ENCODE peak calls at places on chromosomes 3 and 15, in four cellular contexts. X, D, V and B are unnamed samples.
A peak's percentile ranks its signal among the peaks of the same experiment; 100 is the strongest.

GRCh38 chr15:69141286-69141701 is 19.1 kb upstream of the GLCE start:
- DNase-seq in V (no peak), D (no peak), X (no peak), B (no peak)

GRCh38 chr3:172536505-172536904 is 13.3 kb upstream of the TNFSF10 start:
- DNase-seq in D (no peak), V (no peak), X (no peak), B (no peak)

GRCh38 chr15:67422296-67422695 is 98.6 kb upstream of the C15orf61 start:
- DNase-seq in V (peak; percentile 14), D (no peak), X (peak; percentile 48), B (no peak)

GRCh38 chr3:116040152-116040551 is 405.1 kb downstream of the LSAMP start:
- DNase-seq in V (no peak), X (no peak), D (no peak), B (no peak)

GRCh38 chr3:64760258-64760657 is 72.5 kb upstream of the ADAMTS9 start:
- DNase-seq in X (no peak), D (no peak), V (no peak), B (no peak)

GRCh38 chr3:133927543-133928066 is 31.9 kb upstream of the RAB6B start:
- DNase-seq in D (peak; percentile 69), V (peak; percentile 63), X (peak; percentile 77), B (peak; percentile 72)

GRCh38 chr15:48796521-48796920 is 14.3 kb downstream of the CEP152 start:
- DNase-seq in V (no peak), X (no peak), D (no peak), B (no peak)

GRCh38 chr15:40944510-40945296 is 8.6 kb upstream of the CHAC1 start:
- DNase-seq in D (no peak), X (no peak), V (no peak), B (no peak)

GRCh38 chr15:27935328-27935727 is 163.8 kb downstream of the OCA2 start:
- DNase-seq in D (no peak), V (no peak), X (no peak), B (no peak)

GRCh38 chr15:27937873-27938272 is 161.2 kb downstream of the OCA2 start:
- DNase-seq in X (no peak), D (no peak), V (no peak), B (no peak)

GRCh38 chr15:27933562-27933961 is 165.6 kb downstream of the OCA2 start:
- DNase-seq in V (no peak), D (no peak), X (no peak), B (no peak)

GRCh38 chr15:27934782-27935181 is 164.3 kb downstream of the OCA2 start:
- DNase-seq in X (no peak), V (no peak), D (no peak), B (no peak)

GRCh38 chr15:27932600-27932999 is 166.5 kb downstream of the OCA2 start:
- DNase-seq in X (no peak), V (no peak), D (no peak), B (no peak)
- H3K4me1 ChIP-seq in X (no peaks in the 10 kb centered on the region), V (no peaks in the 10 kb centered on the region), D (no peaks in the 10 kb centered on the region), B (no peaks in the 10 kb centered on the region)

GRCh38 chr3:144119611-144120010 is 148.0 kb downstream of the DIPK2A start:
- DNase-seq in X (no peak), V (no peak), D (no peak), B (no peak)

GRCh38 chr3:144127014-144127413 is 155.4 kb downstream of the DIPK2A start:
- DNase-seq in D (no peak), V (no peak), X (no peak), B (no peak)

DNA sequence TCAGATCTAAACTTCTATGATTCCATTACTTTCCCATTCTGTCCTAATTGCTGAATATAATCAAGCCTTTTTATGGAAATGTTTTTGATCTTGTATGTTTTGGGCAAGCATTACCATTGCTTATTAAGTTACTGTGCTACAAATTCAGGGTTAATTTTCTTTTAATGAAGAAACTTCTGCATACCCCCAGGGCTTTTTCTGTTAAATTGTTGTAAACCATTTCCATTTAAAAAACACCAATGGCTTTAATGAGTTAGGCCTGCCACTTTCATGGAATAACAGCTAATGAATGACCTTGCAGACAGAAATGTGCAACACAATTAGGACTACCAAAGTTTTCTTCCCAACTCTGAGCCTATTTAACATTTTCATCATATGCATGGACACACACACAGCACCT is 150.0 kb downstream of the DIPK2A start:
- DNase-seq in X (no peak), D (no peak), V (no peak), B (no peak)
- H3K4me1 ChIP-seq in X (no peaks in the 10 kb centered on the region), D (no peaks in the 10 kb centered on the region), V (no peaks in the 10 kb centered on the region), B (no peaks in the 10 kb centered on the region)

GRCh38 chr15:78057803-78058202 is 19.7 kb downstream of the TBC1D2B start:
- DNase-seq in X (no peak), D (peak; percentile 4), V (no peak), B (no peak)
- H3K4me1 ChIP-seq in X (peaks cover 97% of the 10 kb centered on the region), D (no peaks in the 10 kb centered on the region), V (peaks cover 88% of the 10 kb centered on the region), B (no peaks in the 10 kb centered on the region)

DNA sequence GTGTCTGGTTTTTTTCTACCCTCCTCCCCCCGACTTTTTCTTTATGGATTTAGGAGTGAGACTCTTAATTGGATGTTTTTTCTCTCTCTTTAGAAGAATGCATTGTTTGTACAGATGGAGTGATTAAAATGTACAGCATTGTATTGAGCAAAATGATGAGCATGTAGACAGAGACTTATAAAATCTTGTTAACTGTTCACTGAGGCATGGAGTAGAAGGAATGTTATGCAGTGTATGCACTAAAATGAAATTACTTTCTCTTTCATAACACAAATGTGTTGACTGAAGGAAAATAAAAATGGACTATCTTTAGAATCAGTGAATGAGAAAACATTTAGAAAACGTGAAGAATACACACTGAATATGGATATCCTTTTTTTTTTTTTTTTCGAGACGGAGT is 39.8 kb downstream of the ZFAND6 start:
- DNase-seq in D (no peak), X (no peak), V (no peak), B (no peak)
- H3K4me1 ChIP-seq in D (no peaks in the 10 kb centered on the region), X (peaks cover 51% of the 10 kb centered on the region), V (peaks cover 4% of the 10 kb centered on the region), B (peaks cover 8% of the 10 kb centered on the region)

GRCh38 chr3:46089237-46090011 is 62.1 kb upstream of the XCR1 start:
- DNase-seq in D (peak; percentile 83), V (no peak), X (peak; percentile 65), B (peak; percentile 74)

GRCh38 chr3:46090161-46090591 is 62.9 kb upstream of the XCR1 start:
- DNase-seq in D (no peak), V (peak; percentile 23), X (no peak), B (no peak)

GRCh38 chr3:46085421-46086082 is 58.3 kb upstream of the XCR1 start:
- DNase-seq in D (no peak), X (no peak), V (no peak), B (no peak)

GRCh38 chr3:46086083-46086437 is 58.8 kb upstream of the XCR1 start:
- DNase-seq in D (no peak), V (no peak), X (no peak), B (no peak)

GRCh38 chr3:46087871-46088270 is 60.6 kb upstream of the XCR1 start:
- DNase-seq in X (peak; percentile 83), V (peak; percentile 39), D (no peak), B (no peak)
- H3K4me1 ChIP-seq in X (peaks cover 40% of the 10 kb centered on the region), V (peaks cover 4% of the 10 kb centered on the region), D (no peaks in the 10 kb centered on the region), B (no peaks in the 10 kb centered on the region)